ENCODE peak calls at places on chromosomes 4 and X, in five cellular contexts. One of them, this sample, is unnamed.

GRCh38 chrX:23789386-23790146 is 6.6 kb downstream of the SAT1 start:
- DNase-seq in right cardiac atrium: no peak
- DNase-seq in head of caudate nucleus: peak
- DNase-seq in T-helper 2 cell: no peak
- DNase-seq in AG20443: no peak
- DNase-seq in this sample: no peak

GRCh38 chr4:153439831-153440230 is 26.3 kb upstream of the TMEM131L start:
- DNase-seq in head of caudate nucleus: no peak
- DNase-seq in T-helper 2 cell: no peak
- DNase-seq in AG20443: no peak
- DNase-seq in right cardiac atrium: no peak
- DNase-seq in this sample: no peak

GRCh38 chr4:126897038-126897437 is 735.7 kb upstream of the INTU start:
- DNase-seq in head of caudate nucleus: no peak
- DNase-seq in AG20443: no peak
- DNase-seq in right cardiac atrium: no peak
- DNase-seq in T-helper 2 cell: no peak
- DNase-seq in this sample: no peak

GRCh38 chrX:132676561-132677186 is 187.8 kb upstream of the MBNL3 start:
- DNase-seq in head of caudate nucleus: no peak
- DNase-seq in T-helper 2 cell: peak
- DNase-seq in right cardiac atrium: no peak
- DNase-seq in AG20443: peak
- DNase-seq in this sample: no peak

GRCh38 chr4:43776371-43776770 is 672.2 kb downstream of the KCTD8 start:
- DNase-seq in head of caudate nucleus: no peak
- DNase-seq in T-helper 2 cell: no peak
- DNase-seq in right cardiac atrium: no peak
- DNase-seq in AG20443: no peak
- DNase-seq in this sample: no peak

GRCh38 chrX:41009816-41010187 is 75.4 kb upstream of the USP9X start:
- DNase-seq in T-helper 2 cell: no peak
- DNase-seq in right cardiac atrium: no peak
- DNase-seq in head of caudate nucleus: no peak
- DNase-seq in AG20443: no peak
- DNase-seq in this sample: no peak

GRCh38 chr4:107866726-107867125 is 42.0 kb downstream of the SGMS2 start:
- DNase-seq in head of caudate nucleus: no peak
- DNase-seq in AG20443: peak
- DNase-seq in T-helper 2 cell: no peak
- DNase-seq in right cardiac atrium: no peak
- DNase-seq in this sample: no peak

GRCh38 chrX:18873189-18873791 is 110.6 kb downstream of the PHKA2 start:
- DNase-seq in T-helper 2 cell: no peak
- DNase-seq in head of caudate nucleus: peak
- DNase-seq in right cardiac atrium: peak
- DNase-seq in AG20443: peak
- DNase-seq in this sample: no peak

GRCh38 chrX:129769467-129770154 is 10.1 kb upstream of the SASH3 start:
- DNase-seq in T-helper 2 cell: peak
- DNase-seq in head of caudate nucleus: no peak
- DNase-seq in right cardiac atrium: no peak
- DNase-seq in AG20443: no peak
- DNase-seq in this sample: no peak

GRCh38 chrX:49308604-49309269 is 5.3 kb downstream of the GAGE10 start:
- DNase-seq in head of caudate nucleus: no peak
- DNase-seq in AG20443: peak
- DNase-seq in T-helper 2 cell: peak
- DNase-seq in right cardiac atrium: no peak
- DNase-seq in this sample: no peak

GRCh38 chr4:40194602-40195161 is 2.1 kb upstream of the RHOH start:
- DNase-seq in T-helper 2 cell: peak
- DNase-seq in head of caudate nucleus: no peak
- DNase-seq in AG20443: no peak
- DNase-seq in right cardiac atrium: no peak
- DNase-seq in this sample: no peak

GRCh38 chrX:2546496-2546895 is 45.7 kb upstream of the DHRSX start:
- DNase-seq in right cardiac atrium: no peak
- DNase-seq in head of caudate nucleus: no peak
- DNase-seq in AG20443: no peak
- DNase-seq in T-helper 2 cell: no peak
- DNase-seq in this sample: no peak

GRCh38 chr4:139988863-139989765 is 164.9 kb downstream of the MAML3 start:
- DNase-seq in right cardiac atrium: peak
- DNase-seq in AG20443: peak
- DNase-seq in head of caudate nucleus: peak
- DNase-seq in T-helper 2 cell: no peak
- DNase-seq in this sample: peak

GRCh38 chrX:28693101-28693500 is 105.9 kb downstream of the IL1RAPL1 start:
- DNase-seq in T-helper 2 cell: no peak
- DNase-seq in right cardiac atrium: no peak
- DNase-seq in head of caudate nucleus: no peak
- DNase-seq in AG20443: no peak
- DNase-seq in this sample: no peak

GRCh38 chr4:14368391-14368790 is 633.9 kb upstream of the CPEB2 start:
- DNase-seq in right cardiac atrium: peak
- DNase-seq in T-helper 2 cell: no peak
- DNase-seq in head of caudate nucleus: no peak
- DNase-seq in AG20443: no peak
- DNase-seq in this sample: no peak

GRCh38 chrX:22541926-22542325 is 269.2 kb downstream of the CBLL2 start:
- DNase-seq in T-helper 2 cell: no peak
- DNase-seq in head of caudate nucleus: no peak
- DNase-seq in right cardiac atrium: no peak
- DNase-seq in AG20443: no peak
- DNase-seq in this sample: no peak

GRCh38 chrX:107448625-107449468 is 605 bp upstream of the FRMPD3 start:
- DNase-seq in AG20443: peak
- DNase-seq in head of caudate nucleus: no peak
- DNase-seq in T-helper 2 cell: no peak
- DNase-seq in right cardiac atrium: peak
- DNase-seq in this sample: no peak

GRCh38 chr4:185592845-185593488 is 57.7 kb upstream of the PDLIM3 start:
- DNase-seq in T-helper 2 cell: no peak
- DNase-seq in head of caudate nucleus: no peak
- DNase-seq in AG20443: no peak
- DNase-seq in right cardiac atrium: no peak
- DNase-seq in this sample: no peak

GRCh38 chr4:109631709-109632108 is 71.5 kb downstream of the CASP6 start:
- DNase-seq in T-helper 2 cell: no peak
- DNase-seq in AG20443: peak
- DNase-seq in right cardiac atrium: peak
- DNase-seq in head of caudate nucleus: no peak
- DNase-seq in this sample: no peak

GRCh38 chrX:19670321-19670750 is 155.0 kb upstream of the MAP3K15 start:
- DNase-seq in right cardiac atrium: no peak
- DNase-seq in T-helper 2 cell: no peak
- DNase-seq in head of caudate nucleus: no peak
- DNase-seq in AG20443: peak
- DNase-seq in this sample: no peak

GRCh38 chrX:15269618-15270521 is at the start of gene ASB9:
- DNase-seq in head of caudate nucleus: no peak
- DNase-seq in right cardiac atrium: peak
- DNase-seq in T-helper 2 cell: peak
- DNase-seq in AG20443: peak
- DNase-seq in this sample: peak

GRCh38 chr4:10897076-10897475 is 212.5 kb upstream of the CLNK start:
- DNase-seq in right cardiac atrium: no peak
- DNase-seq in AG20443: no peak
- DNase-seq in T-helper 2 cell: no peak
- DNase-seq in head of caudate nucleus: no peak
- DNase-seq in this sample: no peak

GRCh38 chr4:6466756-6467381 is 5.5 kb downstream of the PPP2R2C start:
- DNase-seq in AG20443: no peak
- DNase-seq in T-helper 2 cell: no peak
- DNase-seq in right cardiac atrium: no peak
- DNase-seq in head of caudate nucleus: no peak
- DNase-seq in this sample: no peak

GRCh38 chr4:89351201-89351600 is 43.6 kb upstream of the GPRIN3 start:
- DNase-seq in right cardiac atrium: no peak
- DNase-seq in head of caudate nucleus: no peak
- DNase-seq in AG20443: no peak
- DNase-seq in T-helper 2 cell: no peak
- DNase-seq in this sample: no peak

GRCh38 chrX:115689931-115690330 is 129.0 kb downstream of the PLS3 start:
- DNase-seq in right cardiac atrium: no peak
- DNase-seq in AG20443: peak
- DNase-seq in T-helper 2 cell: no peak
- DNase-seq in head of caudate nucleus: no peak
- DNase-seq in this sample: no peak

GRCh38 chr4:158809611-158810486 is 41.0 kb downstream of the FNIP2 start:
- DNase-seq in head of caudate nucleus: no peak
- DNase-seq in right cardiac atrium: no peak
- DNase-seq in AG20443: peak
- DNase-seq in T-helper 2 cell: peak
- DNase-seq in this sample: peak

GRCh38 chr4:31261632-31262031 is 541.5 kb downstream of the PCDH7 start:
- DNase-seq in T-helper 2 cell: no peak
- DNase-seq in AG20443: no peak
- DNase-seq in right cardiac atrium: no peak
- DNase-seq in head of caudate nucleus: no peak
- DNase-seq in this sample: no peak

GRCh38 chr4:113524096-113524495 is 237.4 kb downstream of the CAMK2D start:
- DNase-seq in T-helper 2 cell: peak
- DNase-seq in right cardiac atrium: no peak
- DNase-seq in head of caudate nucleus: no peak
- DNase-seq in AG20443: no peak
- DNase-seq in this sample: no peak

GRCh38 chrX:154750301-154751120 is at the start of gene GAB3:
- DNase-seq in head of caudate nucleus: no peak
- DNase-seq in AG20443: peak
- DNase-seq in right cardiac atrium: peak
- DNase-seq in T-helper 2 cell: peak
- DNase-seq in this sample: no peak

GRCh38 chr4:92657695-92658094 is 353.9 kb downstream of the GRID2 start:
- DNase-seq in head of caudate nucleus: no peak
- DNase-seq in AG20443: no peak
- DNase-seq in T-helper 2 cell: no peak
- DNase-seq in right cardiac atrium: no peak
- DNase-seq in this sample: no peak

GRCh38 chr4:114867291-114867690 is 246.1 kb downstream of the NDST4 start:
- DNase-seq in head of caudate nucleus: no peak
- DNase-seq in T-helper 2 cell: no peak
- DNase-seq in right cardiac atrium: no peak
- DNase-seq in AG20443: no peak
- DNase-seq in this sample: no peak